ENCODE peak calls at places on chromosomes 1 and 21, in nine cellular contexts. I, G, V, D, F, L, N, Y and M are unnamed samples.

GRCh38 chr1:215637041-215637573 is 70.0 kb downstream of the KCTD3 start:
- DNase-seq in V (peak; percentile 23), F (no peak), N (no peak), G (peak; percentile 79), D (peak; percentile 26), I (no peak), L (peak; percentile 76), Y (peak; percentile 46), M (no peak)

GRCh38 chr1:67307251-67308060 is at the start of gene IL12RB2:
- DNase-seq in G (no peak), I (no peak), N (no peak), D (no peak), Y (no peak), F (peak; percentile 79), V (peak; percentile 20), L (peak; percentile 57), M (peak; percentile 84)

GRCh38 chr1:17503146-17503545 is 36.4 kb upstream of the ARHGEF10L start:
- DNase-seq in D (no peak), Y (no peak), L (no peak), G (no peak), F (no peak), I (no peak), N (no peak), V (peak; percentile 47), M (no peak)

GRCh38 chr1:160797861-160798273 is 1.9 kb downstream of the LY9 start:
- DNase-seq in D (no peak), G (no peak), I (no peak), N (no peak), V (peak; percentile 44), F (no peak), Y (no peak), L (no peak), M (no peak)

GRCh38 chr1:93448292-93448982 is 519 bp downstream of the FNBP1L start:
- DNase-seq in V (peak; percentile 68), L (peak; percentile 49), D (peak; percentile 62), G (peak; percentile 35), Y (peak; percentile 62), N (peak; percentile 71), F (no peak), I (peak; percentile 62), M (peak; percentile 35)

GRCh38 chr1:197144570-197145325 is 1.7 kb downstream of the ASPM start:
- DNase-seq in G (no peak), N (no peak), L (no peak), D (no peak), V (no peak), F (no peak), I (peak; percentile 16), Y (no peak), M (no peak)

GRCh38 chr1:233951804-233952203 is 47.3 kb downstream of the SLC35F3 start:
- DNase-seq in V (no peak), Y (no peak), N (no peak), I (no peak), F (no peak), L (no peak), G (no peak), D (no peak), M (no peak)

GRCh38 chr1:119805247-119805646 is 6.0 kb downstream of the REG4 start:
- DNase-seq in G (no peak), Y (no peak), F (no peak), V (no peak), N (no peak), I (no peak), L (no peak), D (no peak), M (no peak)

GRCh38 chr1:3085721-3086120 is 16.7 kb downstream of the PRDM16 start:
- DNase-seq in V (no peak), L (no peak), N (no peak), I (no peak), G (no peak), Y (no peak), F (no peak), D (no peak), M (no peak)

GRCh38 chr1:85427358-85427757 is 37.6 kb downstream of the DDAH1 start:
- DNase-seq in V (no peak), N (no peak), F (no peak), L (no peak), D (no peak), G (no peak), Y (no peak), I (no peak), M (no peak)

GRCh38 chr1:203625623-203626189 is 926 bp upstream of the ATP2B4 start:
- DNase-seq in D (peak; percentile 29), V (peak; percentile 72), L (peak; percentile 74), Y (no peak), G (no peak), I (peak; percentile 79), F (no peak), N (no peak), M (peak; percentile 44)

GRCh38 chr1:246069581-246069980 is 437.5 kb downstream of the SMYD3 start:
- DNase-seq in Y (no peak), D (no peak), V (no peak), G (no peak), L (no peak), I (no peak), F (no peak), N (no peak), M (no peak)
- H3K4me1 ChIP-seq in Y (no peaks in the 10 kb centered on the region), D (peaks cover 6% of the 10 kb centered on the region), V (no peaks in the 10 kb centered on the region), G (no peaks in the 10 kb centered on the region), L (no peaks in the 10 kb centered on the region), I (peaks cover 30% of the 10 kb centered on the region), F (peaks cover 11% of the 10 kb centered on the region), N (no peaks in the 10 kb centered on the region), M (no peaks in the 10 kb centered on the region)

GRCh38 chr21:38388219-38388618 is 110.1 kb downstream of the ERG start:
- DNase-seq in I (no peak), D (no peak), G (no peak), L (no peak), Y (no peak), F (no peak), V (no peak), N (no peak), M (no peak)

GRCh38 chr21:38388684-38389676 is 109.3 kb downstream of the ERG start:
- DNase-seq in Y (no peak), I (no peak), N (no peak), F (no peak), L (no peak), V (no peak), G (no peak), D (no peak), M (no peak)

GRCh38 chr21:38386967-38387366 is 111.3 kb downstream of the ERG start:
- DNase-seq in G (no peak), D (no peak), L (no peak), V (no peak), F (no peak), I (no peak), N (no peak), Y (no peak), M (no peak)

GRCh38 chr21:38389891-38390290 is 108.4 kb downstream of the ERG start:
- DNase-seq in I (no peak), N (no peak), D (no peak), G (no peak), F (no peak), Y (no peak), V (no peak), L (no peak), M (no peak)

GRCh38 chr21:38392722-38393121 is 105.6 kb downstream of the ERG start:
- DNase-seq in V (no peak), L (no peak), I (no peak), D (no peak), F (no peak), Y (no peak), G (no peak), N (no peak), M (no peak)
- TF ChIP-seq POLR2A in V (no peak), L (no peak), I (no peak), D (no peak), F (no peak), Y (no peak), G (no peak), N (no peak), M (no peak)

GRCh38 chr1:6355621-6356020 is 37.9 kb downstream of the ACOT7 start:
- DNase-seq in L (no peak), Y (no peak), N (no peak), D (no peak), F (no peak), I (no peak), V (no peak), G (no peak), M (no peak)
- H3K4me1 ChIP-seq in L (peaks cover 74% of the 10 kb centered on the region), Y (peaks cover 60% of the 10 kb centered on the region), N (peaks cover 63% of the 10 kb centered on the region), D (peaks cover 26% of the 10 kb centered on the region), F (peaks cover 83% of the 10 kb centered on the region), I (peaks cover 24% of the 10 kb centered on the region), V (peaks cover 74% of the 10 kb centered on the region), G (peaks cover 38% of the 10 kb centered on the region), M (peaks cover 46% of the 10 kb centered on the region)

GRCh38 chr1:55196433-55197035 is 18.6 kb downstream of the USP24 start:
- DNase-seq in V (no peak), I (no peak), N (no peak), F (no peak), L (no peak), D (no peak), G (no peak), Y (no peak), M (no peak)

GRCh38 chr1:55194851-55195250 is 20.3 kb downstream of the USP24 start:
- DNase-seq in Y (no peak), G (no peak), F (no peak), D (no peak), L (no peak), N (no peak), I (no peak), V (no peak), M (no peak)

GRCh38 chr1:55198044-55198443 is 17.1 kb downstream of the USP24 start:
- DNase-seq in L (no peak), N (no peak), Y (no peak), V (no peak), F (no peak), G (no peak), D (no peak), I (no peak), M (no peak)

GRCh38 chr1:55197106-55197505 is 18.1 kb downstream of the USP24 start:
- DNase-seq in I (peak; percentile 33), D (no peak), Y (no peak), V (no peak), F (no peak), N (no peak), G (no peak), L (no peak), M (no peak)

GRCh38 chr1:55195523-55196233 is 19.5 kb downstream of the USP24 start:
- DNase-seq in L (no peak), V (no peak), Y (no peak), F (no peak), D (no peak), G (no peak), I (no peak), N (no peak), M (no peak)
- TF ChIP-seq POLR2A in L (no peak), V (no peak), Y (no peak), F (no peak), D (no peak), G (no peak), I (no peak), N (no peak), M (no peak)